ENCODE peak calls at places on chromosome 2, in nine cellular contexts. M is mesenchymal stem cell; N is endodermal cell; L is GM23338; Y is cardiac muscle cell; O is neuronal stem cell; H is Panc1; G is SK-N-SH; U is CD8-positive, alpha-beta memory T cell. S is an unnamed sample. For H3K4me1 and H3K27me3, the result is how much of the 10 kb centered on the place peaks cover.

GRCh38 chr2:47373747-47374146 is 29.2 kb upstream of the MSH2 start:
- DNase-seq in O (no peak), L (peak), Y (peak), G (peak), M (no peak), U (no peak), H (no peak), N (peak), S (peak)

GRCh38 chr2:180962727-180963312 is 17.6 kb upstream of the UBE2E3 start:
- DNase-seq in Y (no peak), O (no peak), M (no peak), U (no peak), G (no peak), H (no peak), L (no peak), N (no peak), S (no peak)

GRCh38 chr2:11753886-11754704 is 7.7 kb downstream of the LPIN1 start:
- DNase-seq in M (peak), H (no peak), N (peak), Y (no peak), L (no peak), U (peak), G (peak), O (no peak), S (peak)

GRCh38 chr2:147424766-147425165 is 420.1 kb upstream of the ACVR2A start:
- DNase-seq in H (no peak), L (no peak), M (no peak), Y (no peak), U (no peak), O (no peak), G (no peak), N (no peak), S (no peak)

GRCh38 chr2:18611604-18612003 is 22.2 kb upstream of the NT5C1B start:
- DNase-seq in N (no peak), M (no peak), Y (no peak), U (no peak), O (no peak), H (no peak), G (no peak), L (no peak), S (no peak)

GRCh38 chr2:99485411-99485810 is 4.4 kb downstream of the REV1 start:
- DNase-seq in G (no peak), Y (no peak), U (no peak), L (no peak), N (no peak), H (no peak), O (no peak), M (no peak), S (peak)

GRCh38 chr2:62660582-62661262 is 44.8 kb upstream of the EHBP1 start:
- DNase-seq in L (no peak), N (no peak), Y (no peak), U (no peak), G (no peak), H (no peak), O (no peak), M (peak), S (peak)

GRCh38 chr2:236666646-236667204 is 97.1 kb downstream of the ACKR3 start:
- DNase-seq in L (no peak), O (no peak), U (no peak), H (no peak), M (no peak), G (no peak), N (no peak), Y (no peak), S (no peak)

GRCh38 chr2:86138736-86139625 is 32.9 kb downstream of the PTCD3 start:
- DNase-seq in Y (no peak), N (no peak), G (no peak), H (no peak), M (no peak), L (no peak), U (no peak), O (no peak), S (no peak)

GRCh38 chr2:219186754-219187456 is 8.8 kb downstream of the RETREG2 start:
- DNase-seq in N (no peak), O (no peak), Y (no peak), U (no peak), M (no peak), L (no peak), H (no peak), G (no peak), S (no peak)

GRCh38 chr2:143560724-143561123 is 431.5 kb downstream of the ARHGAP15 start:
- DNase-seq in M (no peak), O (no peak), L (no peak), G (no peak), U (no peak), N (no peak), H (no peak), Y (no peak), S (no peak)

GRCh38 chr2:178070824-178071223 is 1.8 kb downstream of the PDE11A start:
- DNase-seq in U (no peak), G (no peak), Y (no peak), N (no peak), M (peak), H (no peak), O (no peak), L (no peak), S (no peak)

GRCh38 chr2:219142329-219142728 is 18.3 kb downstream of the NHEJ1 start:
- DNase-seq in Y (no peak), N (no peak), H (no peak), O (no peak), M (peak), U (no peak), L (no peak), G (peak), S (peak)

GRCh38 chr2:38748857-38749804 is 2.0 kb downstream of the SRSF7 start:
- DNase-seq in L (no peak), M (no peak), Y (no peak), U (no peak), G (no peak), H (no peak), O (no peak), N (no peak), S (no peak)

GRCh38 chr2:38750011-38750792 is 959 bp downstream of the SRSF7 start:
- DNase-seq in N (no peak), U (peak), H (no peak), L (no peak), O (peak), Y (peak), M (no peak), G (peak), S (peak)

GRCh38 chr2:38751043-38751846 is at the start of gene SRSF7:
- DNase-seq in N (peak), L (peak), H (peak), U (peak), O (peak), Y (peak), G (peak), M (peak), S (peak)

GRCh38 chr2:38751847-38752410 is 768 bp upstream of the SRSF7 start:
- DNase-seq in Y (peak), H (no peak), U (no peak), M (no peak), N (no peak), O (peak), L (peak), G (no peak), S (no peak)

GRCh38 chr2:38750793-38751042 is 443 bp downstream of the SRSF7 start:
- DNase-seq in G (peak), O (no peak), M (no peak), H (no peak), U (peak), N (peak), Y (no peak), L (peak), S (peak)
- H3K4me1 ChIP-seq in G (under half), O (under half), M (under half), H (under half), U (half or more), N (under half), Y (under half), L (under half), S (under half)

GRCh38 chr2:70574102-70574501 is 20.5 kb upstream of the TGFA start:
- DNase-seq in H (no peak), L (no peak), G (no peak), O (no peak), M (no peak), Y (no peak), N (no peak), U (no peak), S (no peak)
- H3K27me3 ChIP-seq in H (under half), L (under half), G (under half), O (under half), M (half or more), Y (under half), N (under half), U (under half), S (under half)

DNA sequence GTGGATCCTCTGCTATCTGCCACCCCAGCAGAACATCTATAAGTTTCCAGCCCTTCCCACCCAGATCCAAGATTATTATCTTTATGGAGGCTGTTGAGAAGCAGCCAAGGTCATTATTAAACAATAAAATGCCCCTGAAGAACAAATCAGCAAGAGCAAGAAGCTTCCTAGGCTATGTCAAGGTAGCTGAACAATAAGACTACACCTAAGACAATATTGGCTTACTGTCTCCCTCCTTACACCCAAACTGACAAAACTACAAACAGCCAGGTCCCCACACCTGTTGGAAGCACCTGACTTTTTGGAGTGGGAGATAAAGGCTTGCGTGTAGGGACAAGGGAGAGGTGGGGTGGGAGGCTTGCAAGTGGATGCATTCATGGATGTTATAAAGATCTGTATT is 128.5 kb downstream of the SPTBN1 start:
- DNase-seq in H (no peak), N (no peak), U (no peak), L (no peak), O (no peak), M (no peak), Y (no peak), G (no peak), S (no peak)
- H3K4me1 ChIP-seq in H (half or more), N (under half), U (half or more), L (half or more), O (under half), M (under half), Y (under half), G (under half), S (under half)

GRCh38 chr2:148885988-148886387 is 11.0 kb downstream of the KIF5C start:
- DNase-seq in N (no peak), Y (no peak), L (no peak), O (no peak), U (no peak), M (no peak), H (no peak), G (peak), S (peak)

GRCh38 chr2:148887349-148888002 is 12.4 kb downstream of the KIF5C start:
- DNase-seq in M (no peak), N (no peak), G (no peak), H (no peak), U (no peak), L (peak), O (no peak), Y (no peak), S (peak)

GRCh38 chr2:148893906-148894305 is 18.9 kb downstream of the KIF5C start:
- DNase-seq in H (no peak), N (no peak), Y (no peak), U (no peak), M (no peak), O (no peak), L (no peak), G (no peak), S (no peak)

GRCh38 chr2:148885209-148885608 is 10.2 kb downstream of the KIF5C start:
- DNase-seq in H (no peak), Y (no peak), O (no peak), N (no peak), L (no peak), U (no peak), G (no peak), M (no peak), S (no peak)

DNA sequence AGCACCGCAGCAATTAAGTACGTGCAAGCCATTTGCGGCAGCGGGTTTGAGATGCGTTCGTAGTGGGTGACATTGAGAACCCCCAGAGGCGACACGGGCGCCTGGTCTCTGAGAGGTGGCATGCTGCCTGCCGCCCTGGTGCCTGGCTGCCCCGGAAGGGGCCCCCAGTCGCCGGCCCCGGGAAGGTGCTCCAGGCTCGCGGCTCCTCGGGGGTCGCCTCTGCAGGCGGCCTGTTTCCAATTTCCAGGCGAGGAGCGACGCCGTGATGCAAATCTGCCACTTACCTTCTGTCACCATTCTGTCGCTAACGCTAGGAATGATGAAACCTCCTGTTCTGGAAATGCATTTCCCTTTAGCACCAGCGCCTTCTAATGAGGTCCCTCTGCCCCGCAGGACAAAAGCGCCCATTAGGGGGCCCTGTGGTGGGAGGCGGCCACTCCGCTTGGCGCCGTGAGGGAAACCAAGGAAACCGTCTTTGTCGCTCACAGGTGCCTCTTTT is 13.0 kb downstream of the KIF5C start:
- DNase-seq in H (no peak), U (no peak), N (peak), G (peak), L (peak), Y (peak), M (no peak), O (peak), S (no peak)
- H3K27me3 ChIP-seq in H (under half), U (under half), N (under half), G (under half), L (under half), Y (under half), M (under half), O (under half), S (under half)

DNA sequence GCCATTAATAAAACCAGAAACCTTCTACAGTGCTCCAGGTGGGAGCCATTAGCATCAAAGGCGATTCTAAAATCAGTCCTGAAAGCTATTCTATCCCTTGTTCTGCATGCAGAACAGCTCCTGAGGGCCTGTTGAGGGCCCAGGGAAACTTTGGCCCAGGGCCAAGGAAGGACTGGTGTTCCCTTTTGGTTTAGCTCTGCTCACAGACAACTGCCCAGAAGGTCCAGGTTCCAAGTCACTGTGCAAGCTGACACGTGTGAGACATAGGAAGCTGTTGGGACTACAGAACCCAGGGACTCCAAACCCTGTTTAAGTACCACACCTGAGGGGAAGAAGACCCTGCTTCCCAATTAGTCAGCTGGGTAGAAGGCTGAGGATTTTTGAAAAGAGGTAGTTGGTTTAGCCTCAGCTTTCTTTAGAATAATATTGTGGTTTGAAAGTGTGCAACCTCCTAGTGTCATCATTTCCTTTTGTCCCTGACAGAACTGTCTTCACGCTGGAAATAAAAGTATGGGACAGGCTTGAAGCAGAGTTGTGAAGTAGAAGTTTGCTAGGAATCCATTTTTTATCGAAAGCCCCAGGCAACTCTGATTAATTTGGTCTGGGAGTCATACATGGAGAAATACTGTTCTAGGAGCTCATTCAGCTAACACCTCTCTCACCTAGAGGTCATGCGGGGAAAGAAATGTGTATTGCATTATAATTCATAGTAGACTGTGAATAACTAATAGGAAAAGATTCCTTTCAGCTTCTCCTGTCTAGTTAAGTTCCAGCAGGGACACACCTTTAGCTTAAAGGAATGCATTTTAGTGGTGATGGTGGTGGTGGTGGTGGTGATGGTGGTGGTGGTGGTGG is 19.9 kb upstream of the IL1RL1 start:
- DNase-seq in G (no peak), Y (peak), H (no peak), O (no peak), M (no peak), U (no peak), N (no peak), L (no peak), S (no peak)
- H3K4me1 ChIP-seq in G (under half), Y (under half), H (under half), O (under half), M (under half), U (under half), N (under half), L (under half), S (under half)

GRCh38 chr2:44929680-44930273 is 11.7 kb upstream of the SIX3 start:
- DNase-seq in L (peak), O (no peak), N (peak), U (no peak), Y (no peak), G (peak), H (no peak), M (no peak), S (no peak)
- H3K27me3 ChIP-seq in L (half or more), O (under half), N (half or more), U (under half), Y (half or more), G (under half), H (under half), M (half or more), S (half or more)

GRCh38 chr2:10333247-10333613 is 30.5 kb downstream of the HPCAL1 start:
- DNase-seq in N (peak), U (no peak), O (no peak), L (peak), Y (peak), G (no peak), H (no peak), M (no peak), S (no peak)

GRCh38 chr2:10333966-10334365 is 31.3 kb downstream of the HPCAL1 start:
- DNase-seq in U (no peak), G (no peak), M (no peak), Y (no peak), H (no peak), O (no peak), L (no peak), N (no peak), S (no peak)

GRCh38 chr2:10331033-10331701 is 28.5 kb downstream of the HPCAL1 start:
- DNase-seq in O (no peak), H (no peak), U (peak), N (peak), Y (no peak), L (peak), G (no peak), M (peak), S (peak)

GRCh38 chr2:10331702-10332401 is 29.1 kb downstream of the HPCAL1 start:
- DNase-seq in M (no peak), G (no peak), Y (no peak), O (no peak), L (no peak), U (peak), H (no peak), N (no peak), S (no peak)

GRCh38 chr2:10332402-10333246 is 29.9 kb downstream of the HPCAL1 start:
- DNase-seq in M (no peak), G (no peak), H (no peak), U (no peak), N (peak), O (peak), Y (no peak), L (no peak), S (no peak)
- H3K4me1 ChIP-seq in M (under half), G (half or more), H (half or more), U (half or more), N (under half), O (under half), Y (under half), L (under half), S (under half)

GRCh38 chr2:27178469-27178868 is 29.7 kb downstream of the TCF23 start:
- DNase-seq in O (no peak), G (no peak), H (no peak), M (no peak), Y (no peak), L (no peak), N (no peak), U (no peak), S (no peak)
- H3K27me3 ChIP-seq in O (under half), G (under half), H (under half), M (under half), Y (under half), L (under half), N (under half), U (under half), S (under half)

GRCh38 chr2:233627331-233628025 is 8.8 kb upstream of the UGT1A10 start:
- DNase-seq in M (no peak), O (no peak), U (no peak), H (no peak), N (no peak), Y (no peak), G (no peak), L (no peak), S (no peak)
- H3K4me1 ChIP-seq in M (under half), O (under half), U (under half), H (under half), N (under half), Y (under half), G (under half), L (under half), S (under half)